ENCODE peak calls at places on chromosomes 11 and 22, in eight cellular contexts. G is small intestine; X is PC-3; B is HCT116; Y is GM23248; O is esophagus squamous epithelium; K is CD4-positive, CD25-positive, alpha-beta regulatory T cell; A is mucosa of descending colon. V is an unnamed sample. For H3K9me3, the result is how much of the 10 kb centered on the place peaks cover.

GRCh38 chr11:38226684-38227083 is 1628.6 kb upstream of the RAG2 start:
- DNase-seq in X (no peak), Y (peak), B (no peak), G (no peak), K (no peak), O (no peak), A (no peak), V (no peak)

GRCh38 chr11:63761173-63761572 is 7.4 kb downstream of the ZFTA start:
- DNase-seq in B (no peak), X (no peak), Y (no peak), G (no peak), K (no peak), A (no peak), O (no peak), V (no peak)

GRCh38 chr11:66706989-66707388 is 22.0 kb downstream of the SPTBN2 start:
- DNase-seq in X (no peak), A (no peak), Y (no peak), B (no peak), K (no peak), O (no peak), G (no peak), V (no peak)

GRCh38 chr11:119999220-119999619 is 138.7 kb downstream of the TRIM29 start:
- DNase-seq in B (no peak), G (peak), O (no peak), A (no peak), Y (peak), K (peak), X (peak), V (no peak)

GRCh38 chr22:32325416-32325801 is 32.3 kb upstream of the RFPL3 start:
- DNase-seq in G (no peak), B (no peak), X (no peak), A (no peak), Y (no peak), O (no peak), K (no peak), V (no peak)

GRCh38 chr11:32334822-32335221 is 100.5 kb downstream of the WT1 start:
- DNase-seq in O (no peak), Y (peak), A (no peak), X (peak), K (peak), B (peak), G (peak), V (no peak)

GRCh38 chr11:108672113-108672512 is 7.2 kb downstream of the DDX10 start:
- DNase-seq in K (no peak), G (peak), O (no peak), X (no peak), Y (peak), A (no peak), B (no peak), V (no peak)

GRCh38 chr11:111308140-111308539 is 9.8 kb downstream of the POU2AF3 start:
- DNase-seq in G (peak), O (no peak), K (no peak), A (peak), B (no peak), X (no peak), Y (no peak), V (no peak)

GRCh38 chr11:128956401-128957203 is 13.9 kb upstream of the TP53AIP1 start:
- DNase-seq in O (no peak), A (no peak), B (peak), X (peak), K (peak), G (peak), Y (peak), V (no peak)

GRCh38 chr11:57940044-57940781 is 83.5 kb upstream of the OR9Q1 start:
- DNase-seq in O (no peak), G (no peak), X (no peak), K (no peak), B (no peak), Y (peak), A (no peak), V (no peak)

GRCh38 chr22:36671398-36671797 is 32.2 kb downstream of the CACNG2 start:
- DNase-seq in B (no peak), Y (no peak), K (no peak), A (no peak), X (no peak), G (no peak), O (no peak), V (no peak)

GRCh38 chr11:62796281-62796680 is 4.5 kb upstream of the TMEM223 start:
- DNase-seq in O (no peak), X (no peak), B (no peak), Y (no peak), K (no peak), G (no peak), A (peak), V (no peak)

GRCh38 chr11:82750643-82751139 is 17.0 kb upstream of the FAM181B start:
- DNase-seq in X (no peak), A (no peak), B (no peak), Y (no peak), O (no peak), G (no peak), K (peak), V (no peak)

GRCh38 chr11:104061851-104062521 is 25.5 kb downstream of the DDI1 start:
- DNase-seq in Y (peak), O (no peak), B (no peak), K (no peak), G (no peak), A (no peak), X (no peak), V (no peak)

GRCh38 chr11:88402192-88402715 is 64.7 kb upstream of the CTSC start:
- DNase-seq in A (no peak), K (no peak), X (peak), Y (peak), G (no peak), O (no peak), B (no peak), V (no peak)

GRCh38 chr11:28461338-28461737 is 353.1 kb downstream of the METTL15 start:
- DNase-seq in K (no peak), O (no peak), A (no peak), B (no peak), X (peak), Y (peak), G (no peak), V (no peak)

GRCh38 chr11:88335284-88335683 is 2.3 kb downstream of the CTSC start:
- DNase-seq in Y (no peak), X (peak), O (no peak), A (no peak), B (no peak), K (no peak), G (no peak), V (no peak)

GRCh38 chr11:108718466-108718865 is 53.6 kb downstream of the DDX10 start:
- DNase-seq in B (no peak), K (no peak), G (no peak), A (no peak), X (no peak), Y (no peak), O (no peak), V (no peak)

GRCh38 chr11:1652778-1653540 is 23.4 kb downstream of the KRTAP5-5 start:
- DNase-seq in K (peak), A (peak), X (peak), O (no peak), Y (peak), G (peak), B (no peak), V (peak)

GRCh38 chr22:37316875-37317371 is 34.6 kb downstream of the CYTH4 start:
- DNase-seq in K (peak), A (no peak), X (peak), Y (peak), G (peak), O (no peak), B (peak), V (peak)

GRCh38 chr22:27309713-27310112 is 491.8 kb downstream of the MN1 start:
- DNase-seq in O (no peak), K (no peak), A (no peak), X (no peak), Y (no peak), G (no peak), B (no peak), V (no peak)

GRCh38 chr11:119643212-119643877 is 85.7 kb downstream of the NECTIN1 start:
- DNase-seq in Y (no peak), B (no peak), O (no peak), A (no peak), K (no peak), X (no peak), G (no peak), V (no peak)

GRCh38 chr11:122048401-122048800 is 67.6 kb downstream of the BLID start:
- DNase-seq in O (no peak), Y (peak), G (no peak), A (no peak), B (no peak), X (no peak), K (no peak), V (no peak)

GRCh38 chr11:128497057-128497957 is 90.1 kb downstream of the ETS1 start:
- DNase-seq in X (peak), K (peak), O (no peak), Y (peak), A (no peak), G (no peak), B (peak), V (no peak)

GRCh38 chr22:20565761-20566160 is 58.4 kb downstream of the MED15 start:
- DNase-seq in K (no peak), G (no peak), A (no peak), B (no peak), O (no peak), X (no peak), Y (no peak), V (no peak)

GRCh38 chr11:76248210-76248609 is 41.9 kb upstream of the WNT11 start:
- DNase-seq in X (peak), A (peak), B (no peak), O (no peak), K (no peak), G (peak), Y (peak), V (no peak)

GRCh38 chr11:11841121-11841604 is 609 bp upstream of the USP47 start:
- DNase-seq in G (peak), K (no peak), A (peak), X (peak), B (peak), O (no peak), Y (peak), V (no peak)

GRCh38 chr11:67301951-67302516 is 1.3 kb upstream of the SSH3 start:
- DNase-seq in X (peak), B (no peak), A (peak), G (peak), O (no peak), Y (peak), K (no peak), V (no peak)

GRCh38 chr11:91742155-91742554 is 482.5 kb upstream of the FAT3 start:
- DNase-seq in K (no peak), B (no peak), Y (no peak), A (no peak), O (no peak), X (no peak), G (no peak), V (no peak)

GRCh38 chr22:30253205-30253852 is 6.8 kb upstream of the LIF start:
- DNase-seq in O (no peak), Y (peak), G (peak), K (no peak), A (peak), B (no peak), X (peak), V (no peak)

GRCh38 chr11:110297082-110297725 is 790 bp upstream of the RDX start:
- DNase-seq in A (no peak), K (peak), B (no peak), O (no peak), G (no peak), X (peak), Y (peak), V (no peak)

GRCh38 chr11:119258180-119258579 is 52.0 kb downstream of the CBL start:
- DNase-seq in B (no peak), O (no peak), Y (no peak), K (peak), A (no peak), G (no peak), X (no peak), V (no peak)

GRCh38 chr11:124612045-124612444 is 817 bp downstream of the PANX3 start:
- DNase-seq in A (no peak), X (no peak), Y (no peak), O (no peak), B (no peak), K (peak), G (peak), V (no peak)

GRCh38 chr11:122209619-122210377 is 93.8 kb upstream of the BLID start:
- DNase-seq in B (no peak), O (no peak), Y (peak), X (no peak), K (no peak), G (peak), A (no peak), V (no peak)

GRCh38 chr11:115792903-115793302 is 288.7 kb upstream of the CADM1 start:
- DNase-seq in X (no peak), Y (no peak), K (no peak), G (no peak), B (no peak), A (no peak), O (no peak), V (no peak)
- H3K9me3 ChIP-seq in X (under half), Y (under half), K (under half), G (under half), B (under half), A (under half), O (under half), V (under half)

DNA sequence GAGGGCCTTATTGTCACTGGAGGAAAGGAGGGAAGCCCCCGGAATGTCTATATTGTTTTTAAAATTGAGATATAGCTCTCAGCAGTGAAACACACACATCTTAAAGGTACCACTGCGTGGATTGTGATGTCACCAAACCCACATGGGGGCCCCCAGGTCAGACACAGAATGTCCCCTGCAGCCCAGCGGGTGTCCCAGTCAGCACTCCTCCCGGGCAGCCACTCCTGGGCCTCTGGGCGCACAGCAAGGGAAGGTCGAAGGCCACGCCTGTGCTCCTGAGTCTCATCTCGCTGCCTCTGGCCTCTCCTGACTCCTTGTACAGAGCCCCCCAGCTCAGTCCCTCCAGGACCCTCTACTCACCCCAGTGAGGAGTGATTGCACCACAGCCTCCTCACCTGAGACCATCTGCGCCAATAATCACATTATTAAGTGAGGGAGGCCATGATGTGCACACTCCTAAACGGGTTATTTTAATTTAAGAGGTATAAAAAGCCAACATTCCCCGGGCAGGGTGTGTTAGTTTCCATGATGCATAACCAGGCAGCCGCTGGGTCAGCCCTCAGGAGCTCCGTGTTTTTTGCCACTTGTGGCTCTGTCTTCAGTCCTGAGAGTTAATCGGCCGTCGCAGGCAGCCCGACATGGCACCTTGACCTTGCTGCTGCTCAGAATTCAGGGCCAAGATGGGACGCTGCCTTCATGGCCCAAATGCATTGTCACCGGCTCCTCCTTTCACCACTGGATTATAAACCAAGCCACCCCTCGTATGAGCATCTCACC is 1089.3 kb downstream of the BRD1 start:
- DNase-seq in Y (no peak), G (no peak), X (no peak), B (no peak), O (no peak), K (no peak), A (no peak), V (no peak)
- H3K9me3 ChIP-seq in Y (under half), G (under half), X (under half), B (under half), O (under half), K (under half), A (under half), V (under half)

DNA sequence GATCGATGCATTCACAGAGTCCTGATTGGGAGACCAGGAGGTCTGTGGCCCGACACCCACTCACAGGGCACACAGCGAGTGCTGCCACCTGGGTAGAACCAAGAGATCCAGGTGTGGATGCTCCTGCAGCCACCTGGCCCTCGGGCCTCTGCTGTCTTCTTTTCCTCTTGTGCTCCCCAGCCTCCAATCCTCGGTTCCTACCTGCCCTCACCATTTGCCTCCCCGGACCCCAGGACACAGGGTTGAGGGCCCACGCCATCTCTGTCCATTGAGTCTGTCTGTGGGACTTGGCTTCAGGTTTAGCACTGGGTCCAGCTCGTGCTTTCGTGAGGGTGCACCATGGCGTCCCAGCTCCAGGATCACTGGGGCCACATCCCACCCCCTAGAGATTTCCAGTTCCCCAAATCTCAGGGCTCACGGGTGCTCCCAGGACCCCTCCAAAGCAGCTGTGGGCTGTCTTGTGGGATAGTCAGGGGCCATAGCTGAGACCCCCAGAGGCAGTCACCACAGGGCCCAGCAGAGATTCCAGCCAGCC is 591.1 kb downstream of the BRD1 start:
- DNase-seq in G (no peak), A (peak), Y (no peak), X (no peak), O (no peak), B (no peak), K (no peak), V (no peak)
- H3K9me3 ChIP-seq in G (under half), A (under half), Y (under half), X (under half), O (under half), B (under half), K (under half), V (under half)

GRCh38 chr11:125904678-125905077 is 370 bp downstream of the DDX25 start:
- DNase-seq in X (no peak), O (no peak), Y (no peak), A (no peak), G (no peak), K (no peak), B (no peak), V (no peak)
- H3K9me3 ChIP-seq in X (under half), O (under half), Y (under half), A (under half), G (under half), K (under half), B (under half), V (under half)

GRCh38 chr22:47323518-47323917 is 561.1 kb downstream of the TBC1D22A start:
- DNase-seq in Y (no peak), K (no peak), B (no peak), O (no peak), A (no peak), G (no peak), X (no peak), V (no peak)
- H3K9me3 ChIP-seq in Y (under half), K (under half), B (under half), O (under half), A (under half), G (under half), X (under half), V (under half)

DNA sequence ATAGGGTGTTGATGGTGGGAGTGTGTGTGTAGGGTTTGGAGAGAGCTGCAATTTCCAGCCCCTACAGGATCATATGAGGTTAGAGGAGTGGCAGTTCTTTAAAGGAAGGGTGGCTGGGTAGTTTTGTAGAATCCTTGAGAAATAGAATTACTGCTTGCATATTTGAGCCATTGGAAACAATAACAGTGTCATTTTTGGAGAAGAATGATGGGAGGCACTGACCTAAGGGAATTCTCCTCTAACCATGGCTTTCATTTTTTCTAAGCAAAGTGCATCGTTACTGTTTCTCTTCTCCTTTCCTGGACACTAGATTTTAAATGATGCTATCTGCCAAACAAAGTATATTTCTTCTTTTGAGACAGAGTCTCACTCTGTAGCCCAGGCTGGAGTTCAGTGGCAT is 66.9 kb upstream of the RRM1 start:
- DNase-seq in A (no peak), Y (no peak), G (no peak), X (no peak), K (no peak), B (no peak), O (no peak), V (no peak)
- H3K9me3 ChIP-seq in A (under half), Y (under half), G (under half), X (under half), K (under half), B (under half), O (under half), V (under half)

DNA sequence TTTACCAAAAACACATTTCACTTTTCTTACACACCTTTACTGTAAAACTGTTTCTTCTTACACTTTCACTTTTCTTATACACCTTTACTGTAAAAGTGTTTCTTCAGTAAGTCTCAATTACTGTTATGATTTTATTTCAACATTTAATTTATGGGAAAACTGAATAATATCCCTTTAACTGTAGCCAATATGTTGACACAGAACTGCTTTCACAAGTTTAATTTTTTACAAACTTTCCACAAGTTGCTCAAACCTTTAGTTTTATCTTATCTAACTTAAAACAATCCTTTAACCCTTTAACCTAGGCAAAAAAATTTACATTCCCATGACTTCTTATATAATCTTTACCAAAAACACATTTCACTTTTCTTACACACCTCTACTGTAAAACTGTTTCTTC is 63.3 kb upstream of the OR5AN1 start:
- DNase-seq in B (no peak), O (no peak), K (no peak), Y (no peak), A (no peak), X (no peak), G (no peak), V (no peak)
- H3K9me3 ChIP-seq in B (under half), O (under half), K (under half), Y (under half), A (under half), X (under half), G (under half), V (under half)